ENCODE peak calls at places on chromosomes 13 and 19, in six cellular contexts. I is GM23338, W is H1, X is K562, M is GM12878, N is HepG2. T is an unnamed sample.

GRCh38 chr13:99968521-99969367 is 2.8 kb downstream of the ZIC5 start:
- DNase-seq in I (peak; percentile 68), W (no peak), X (no peak), M (no peak), N (no peak), T (peak; percentile 45)

GRCh38 chr19:54390942-54391577 is 24.2 kb upstream of the TTYH1 start:
- DNase-seq in I (peak; percentile 94), W (no peak), X (peak; percentile 71), M (no peak), N (peak; percentile 70), T (peak; percentile 77)

GRCh38 chr19:1400281-1401137 is 833 bp downstream of the GAMT start:
- DNase-seq in I (no peak), W (no peak), X (peak; percentile 77), M (no peak), N (peak; percentile 96), T (no peak)

GRCh38 chr19:11483176-11484111 is 2.6 kb upstream of the ELAVL3 start:
- DNase-seq in I (peak; percentile 77), W (no peak), X (no peak), M (no peak), N (no peak), T (peak; percentile 47)

GRCh38 chr19:46728208-46728607 is 11.3 kb upstream of the PRKD2 start:
- DNase-seq in I (no peak), W (no peak), X (no peak), M (no peak), N (no peak), T (no peak)

GRCh38 chr13:26977541-26977940 is 194.1 kb downstream of the USP12 start:
- DNase-seq in I (no peak), W (no peak), X (no peak), M (no peak), N (no peak), T (no peak)

GRCh38 chr13:73922728-73923393 is 211.3 kb downstream of the KLF12 start:
- DNase-seq in I (no peak), W (no peak), X (no peak), M (no peak), N (no peak), T (no peak)

GRCh38 chr19:40747536-40747935 is 2.7 kb downstream of the ACTMAP start:
- DNase-seq in I (no peak), W (no peak), X (no peak), M (no peak), N (no peak), T (no peak)

GRCh38 chr13:51564252-51564651 is 20.0 kb upstream of the WDFY2 start:
- DNase-seq in I (no peak), W (no peak), X (no peak), M (no peak), N (no peak), T (no peak)

GRCh38 chr19:55563261-55563690 is 17.4 kb downstream of the ZNF579 start:
- DNase-seq in I (no peak), W (no peak), X (no peak), M (no peak), N (no peak), T (no peak)

GRCh38 chr13:110539894-110540293 is 21.6 kb downstream of the RAB20 start:
- DNase-seq in I (no peak), W (no peak), X (no peak), M (no peak), N (no peak), T (no peak)

GRCh38 chr13:111943229-111943795 is 123.6 kb upstream of the SOX1 start:
- DNase-seq in I (no peak), W (no peak), X (no peak), M (no peak), N (no peak), T (no peak)

GRCh38 chr19:14147797-14148605 is 11.6 kb upstream of the ASF1B start:
- DNase-seq in I (peak; percentile 75), W (no peak), X (peak; percentile 76), M (no peak), N (peak; percentile 39), T (peak; percentile 74)

GRCh38 chr19:58317481-58318072 is 9.2 kb upstream of the ZSCAN22 start:
- DNase-seq in I (peak; percentile 69), W (no peak), X (peak; percentile 61), M (no peak), N (no peak), T (no peak)

GRCh38 chr13:44629465-44630183 is 53.5 kb upstream of the TSC22D1 start:
- DNase-seq in I (no peak), W (no peak), X (no peak), M (no peak), N (no peak), T (no peak)

GRCh38 chr13:107091386-107091785 is 523.4 kb upstream of the ARGLU1 start:
- DNase-seq in I (no peak), W (no peak), X (no peak), M (no peak), N (no peak), T (no peak)

GRCh38 chr19:29687897-29688728 is 22.9 kb downstream of the PLEKHF1 start:
- DNase-seq in I (no peak), W (no peak), X (peak; percentile 83), M (no peak), N (no peak), T (no peak)

GRCh38 chr19:1774999-1775772 is 21.9 kb downstream of the ONECUT3 start:
- DNase-seq in I (peak; percentile 83), W (peak; percentile 72), X (peak; percentile 89), M (no peak), N (no peak), T (peak; percentile 72)

GRCh38 chr19:55619264-55619663 is 5.1 kb downstream of the ZNF784 start:
- DNase-seq in I (no peak), W (no peak), X (no peak), M (no peak), N (no peak), T (no peak)

GRCh38 chr13:38042771-38043170 is 173.2 kb upstream of the TRPC4 start:
- DNase-seq in I (no peak), W (no peak), X (no peak), M (no peak), N (no peak), T (no peak)

GRCh38 chr13:29771247-29771646 is 79.2 kb downstream of the UBL3 start:
- DNase-seq in I (peak; percentile 52), W (no peak), X (peak; percentile 9), M (no peak), N (peak; percentile 23), T (no peak)

GRCh38 chr19:38290631-38291147 is 13.4 kb upstream of the C19orf33 start:
- DNase-seq in I (no peak), W (no peak), X (no peak), M (no peak), N (no peak), T (no peak)

GRCh38 chr19:30070970-30071632 is 129.1 kb downstream of the URI1 start:
- DNase-seq in I (no peak), W (no peak), X (no peak), M (no peak), N (no peak), T (no peak)

GRCh38 chr19:12478234-12478941 is 6.2 kb downstream of the ZNF709 start:
- DNase-seq in I (peak; percentile 11), W (no peak), X (no peak), M (no peak), N (no peak), T (no peak)

GRCh38 chr19:10235003-10235402 is 3.9 kb upstream of the S1PR2 start:
- DNase-seq in I (no peak), W (no peak), X (no peak), M (no peak), N (peak; percentile 22), T (no peak)

GRCh38 chr13:35475960-35476943 is at the start of gene MAB21L1:
- DNase-seq in I (peak; percentile 49), W (no peak), X (no peak), M (no peak), N (no peak), T (no peak)

GRCh38 chr19:49398001-49398615 is 10.1 kb downstream of the KASH5 start:
- DNase-seq in I (no peak), W (no peak), X (no peak), M (no peak), N (no peak), T (no peak)

GRCh38 chr13:80309926-80310325 is 31.0 kb downstream of the SPRY2 start:
- DNase-seq in I (no peak), W (no peak), X (no peak), M (no peak), N (no peak), T (no peak)
- TF ChIP-seq CREB1 in I (no peak), W (no peak), X (no peak), M (no peak), N (no peak), T (no peak)

DNA sequence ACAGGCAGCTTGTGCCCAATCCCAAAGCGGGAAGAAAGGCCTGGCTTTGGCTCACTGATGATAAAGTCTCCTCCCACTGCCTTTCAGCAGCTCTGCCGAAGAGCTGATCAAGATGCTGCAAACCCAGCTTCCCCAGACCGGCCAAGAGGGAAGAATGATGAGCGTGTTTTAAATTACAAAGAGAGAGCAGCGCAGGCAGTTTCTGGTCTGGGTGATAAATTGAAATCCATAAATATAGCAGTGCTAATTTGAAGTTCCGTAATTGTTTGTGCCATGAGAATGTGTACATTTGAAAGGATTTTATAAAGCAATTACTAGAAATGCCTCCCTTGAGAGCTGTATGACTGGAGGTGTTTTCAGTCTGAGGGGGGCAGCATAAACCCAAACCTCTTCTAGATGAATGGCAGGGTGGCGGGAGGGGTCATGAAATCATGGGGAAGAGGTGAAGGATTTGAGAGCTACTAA is 171.8 kb downstream of the STK24 start:
- DNase-seq in I (peak; percentile 83), W (peak; percentile 10), X (peak; percentile 7), M (no peak), N (no peak), T (peak; percentile 42)
- TF ChIP-seq CTCF in I (peak; percentile 26), W (peak; percentile 8), X (peak; percentile 20), M (no peak), N (peak; percentile 25), T (no peak)

DNA sequence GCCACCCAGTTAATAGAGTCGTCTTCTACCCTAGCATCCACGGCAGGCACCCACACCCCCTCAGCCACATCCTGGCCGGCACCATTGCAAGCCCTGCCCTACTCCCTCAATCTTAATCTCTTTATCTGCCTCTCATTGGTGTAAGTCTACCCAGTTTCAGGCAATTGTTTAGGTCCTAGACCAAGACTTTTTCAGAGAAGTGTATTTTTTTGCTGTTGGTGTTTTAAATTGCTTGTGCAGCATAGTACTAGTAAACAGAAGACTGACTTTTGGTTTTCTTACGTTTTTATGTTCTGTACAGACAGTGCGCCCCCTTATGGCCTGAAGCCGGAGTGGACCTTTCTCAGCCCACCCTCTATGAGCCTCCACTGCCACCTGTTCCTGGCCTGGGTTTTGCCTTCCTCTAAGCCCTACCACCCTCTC is 2.3 kb upstream of the LCP1 start:
- DNase-seq in I (peak; percentile 81), W (peak; percentile 13), X (peak; percentile 72), M (no peak), N (peak; percentile 28), T (peak; percentile 72)
- TF ChIP-seq CREB1 in I (no peak), W (no peak), X (no peak), M (peak; percentile 16), N (no peak), T (no peak)

GRCh38 chr19:51172223-51172622 is 30.1 kb downstream of the SIGLEC7 start:
- DNase-seq in I (no peak), W (no peak), X (no peak), M (no peak), N (no peak), T (no peak)

GRCh38 chr19:51163257-51163656 is 21.2 kb downstream of the SIGLEC7 start:
- DNase-seq in I (peak; percentile 13), W (no peak), X (no peak), M (no peak), N (no peak), T (no peak)

GRCh38 chr19:51164215-51164614 is 22.1 kb downstream of the SIGLEC7 start:
- DNase-seq in I (no peak), W (no peak), X (no peak), M (no peak), N (no peak), T (no peak)

GRCh38 chr19:51168571-51169282 is 26.6 kb downstream of the SIGLEC7 start:
- DNase-seq in I (no peak), W (no peak), X (no peak), M (no peak), N (no peak), T (no peak)

GRCh38 chr19:51166846-51167490 is 24.9 kb downstream of the SIGLEC7 start:
- DNase-seq in I (no peak), W (no peak), X (peak; percentile 58), M (no peak), N (no peak), T (no peak)
- TF ChIP-seq CTCF in I (no peak), W (no peak), X (no peak), M (no peak), N (no peak), T (no peak)